ENCODE peak calls at places on chromosomes 13 and 19, in seven cellular contexts. C is tibial nerve, L is left ventricle myocardium inferior, K is fibroblast of the aortic adventitia, R is Panc1, T is transverse colon, U is colonic mucosa. H is an unnamed sample.
A peak's percentile ranks its signal among the peaks of the same experiment; 100 is the strongest.

GRCh38 chr13:76803831-76804230 is 82.4 kb downstream of the KCTD12 start:
- DNase-seq in C (no peak), L (no peak), K (no peak), R (no peak), T (no peak), U (no peak), H (no peak)

GRCh38 chr13:46728777-46729176 is 68.2 kb downstream of the ESD start:
- DNase-seq in C (no peak), L (no peak), K (no peak), R (no peak), T (no peak), U (no peak), H (no peak)

GRCh38 chr13:22161871-22162270 is 491.0 kb downstream of the FGF9 start:
- DNase-seq in C (no peak), L (no peak), K (no peak), R (no peak), T (no peak), U (no peak), H (no peak)

GRCh38 chr13:100796463-100796862 is 121.9 kb upstream of the TMTC4 start:
- DNase-seq in C (no peak), L (no peak), K (no peak), R (no peak), T (no peak), U (no peak), H (no peak)

GRCh38 chr19:38970664-38971532 is 4.6 kb downstream of the FBXO17 start:
- DNase-seq in C (no peak), L (no peak), K (peak; percentile 9), R (no peak), T (no peak), U (no peak), H (peak; percentile 42)

GRCh38 chr19:46606019-46606418 is 4.9 kb downstream of the CALM3 start:
- DNase-seq in C (no peak), L (no peak), K (no peak), R (no peak), T (peak; percentile 2), U (no peak), H (no peak)

GRCh38 chr19:9966448-9966847 is 30.1 kb upstream of the OLFM2 start:
- DNase-seq in C (no peak), L (no peak), K (no peak), R (no peak), T (no peak), U (no peak), H (no peak)

GRCh38 chr13:42969558-42970172 is 22.4 kb downstream of the EPSTI1 start:
- DNase-seq in C (peak; percentile 81), L (peak; percentile 82), K (peak; percentile 79), R (no peak), T (peak; percentile 90), U (peak; percentile 91), H (peak; percentile 75)

GRCh38 chr13:72960114-72960513 is 98.7 kb upstream of the KLF5 start:
- DNase-seq in C (no peak), L (no peak), K (no peak), R (no peak), T (no peak), U (no peak), H (no peak)

GRCh38 chr13:41706189-41706588 is 248.8 kb downstream of the RGCC start:
- DNase-seq in C (no peak), L (no peak), K (no peak), R (no peak), T (no peak), U (no peak), H (no peak)

DNA sequence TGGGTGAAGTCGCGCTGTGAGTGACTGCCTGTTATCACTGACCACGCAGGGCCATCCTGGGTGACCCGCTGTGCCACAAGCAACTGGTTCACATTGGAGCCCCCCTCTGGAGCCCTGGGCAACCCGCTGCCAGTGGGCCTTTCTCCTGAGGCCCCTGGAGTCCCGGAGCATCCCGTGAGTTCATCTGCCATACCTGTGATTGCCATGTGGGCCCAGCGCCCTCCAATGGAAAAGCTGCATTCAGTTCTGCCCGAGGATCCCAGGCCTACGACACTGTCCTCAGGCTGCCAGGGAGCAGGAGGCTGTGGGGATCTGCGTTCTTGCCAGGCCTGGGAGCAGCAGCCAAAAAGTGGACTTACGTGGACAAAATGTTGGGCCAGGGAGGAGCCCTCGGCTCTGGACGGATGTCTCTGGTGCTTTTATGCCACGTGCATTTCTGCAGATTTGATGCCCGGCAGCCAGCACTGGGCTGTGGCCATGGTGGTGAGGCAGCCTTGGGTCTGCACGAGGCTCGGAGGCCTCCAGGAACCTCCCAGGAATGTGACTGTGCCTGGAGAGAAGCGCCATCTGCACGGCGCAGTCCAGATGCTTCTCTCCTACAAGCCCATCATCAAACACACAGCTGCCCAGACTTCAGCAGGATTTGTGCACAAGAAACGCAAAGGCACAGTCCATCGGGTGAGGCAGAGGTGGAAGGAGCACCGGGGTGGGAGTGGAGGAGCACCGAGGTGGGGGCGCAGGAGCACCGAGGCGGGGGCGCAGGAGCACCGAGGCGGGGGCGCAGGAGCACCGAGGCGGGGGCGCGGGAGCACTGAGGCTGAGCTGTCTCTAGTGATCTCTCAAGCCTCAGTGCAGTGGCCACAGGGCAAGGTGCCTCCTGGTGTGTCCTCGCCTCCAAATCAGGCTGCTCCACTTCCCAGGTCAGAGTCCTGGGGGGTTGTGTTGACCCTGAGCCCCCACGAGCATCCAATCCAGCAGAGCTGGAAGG is 44.0 kb downstream of the C13orf46 start:
- DNase-seq in C (no peak), L (peak; percentile 16), K (no peak), R (no peak), T (no peak), U (no peak), H (peak; percentile 22)
- TF ChIP-seq CTCF in C (no peak), L (no peak), K (no peak), R (no peak), T (no peak), U (no peak), H (no peak)

GRCh38 chr13:45466359-45466758 is 1.6 kb downstream of the COG3 start:
- DNase-seq in C (no peak), L (no peak), K (no peak), R (no peak), T (no peak), U (no peak), H (no peak)

GRCh38 chr13:45464687-45465453 is at the start of gene COG3:
- DNase-seq in C (peak; percentile 94), L (peak; percentile 94), K (peak; percentile 97), R (peak; percentile 74), T (peak; percentile 97), U (peak; percentile 97), H (peak; percentile 95)

GRCh38 chr13:45468676-45469075 is 3.9 kb downstream of the COG3 start:
- DNase-seq in C (no peak), L (no peak), K (no peak), R (no peak), T (peak; percentile 20), U (peak; percentile 36), H (no peak)

GRCh38 chr13:45464141-45464686 is 525 bp upstream of the COG3 start:
- DNase-seq in C (no peak), L (no peak), K (no peak), R (no peak), T (peak; percentile 11), U (peak; percentile 27), H (no peak)
- TF ChIP-seq CTCF in C (no peak), L (peak; percentile 64), K (no peak), R (no peak), T (peak; percentile 44), U (no peak), H (no peak)

GRCh38 chr13:66618702-66619101 is 611.4 kb downstream of the PCDH9 start:
- DNase-seq in C (no peak), L (no peak), K (peak; percentile 64), R (no peak), T (no peak), U (no peak), H (no peak)
- TF ChIP-seq CTCF in C (no peak), L (peak; percentile 57), K (peak; percentile 62), R (peak; percentile 36), T (peak; percentile 24), U (peak; percentile 20), H (peak; percentile 13)

GRCh38 chr19:7860166-7860901 is 13.9 kb downstream of the PRR36 start:
- DNase-seq in C (no peak), L (no peak), K (no peak), R (no peak), T (no peak), U (no peak), H (no peak)
- TF ChIP-seq CTCF in C (no peak), L (no peak), K (no peak), R (no peak), T (no peak), U (no peak), H (no peak)

DNA sequence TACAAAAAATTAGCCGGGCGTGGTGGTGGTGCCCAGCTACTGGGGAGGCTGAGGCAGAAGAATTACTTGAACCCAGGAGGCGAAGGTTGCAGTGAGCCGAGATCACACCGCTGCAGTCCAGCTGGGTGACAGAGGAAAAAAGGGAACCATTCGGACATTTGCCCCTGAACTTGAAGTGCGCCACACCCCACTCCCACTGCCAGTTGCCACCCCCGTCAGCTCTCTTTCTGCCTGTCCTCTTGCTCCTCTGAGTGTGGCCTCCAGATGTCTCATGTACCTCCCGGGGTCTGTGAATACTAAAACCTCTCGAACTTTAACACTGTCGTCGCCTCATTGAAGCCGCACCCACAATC is 4.0 kb downstream of the FPR3 start:
- DNase-seq in C (no peak), L (peak; percentile 58), K (no peak), R (no peak), T (peak; percentile 11), U (no peak), H (no peak)
- TF ChIP-seq CTCF in C (no peak), L (no peak), K (no peak), R (no peak), T (no peak), U (no peak), H (no peak)

DNA sequence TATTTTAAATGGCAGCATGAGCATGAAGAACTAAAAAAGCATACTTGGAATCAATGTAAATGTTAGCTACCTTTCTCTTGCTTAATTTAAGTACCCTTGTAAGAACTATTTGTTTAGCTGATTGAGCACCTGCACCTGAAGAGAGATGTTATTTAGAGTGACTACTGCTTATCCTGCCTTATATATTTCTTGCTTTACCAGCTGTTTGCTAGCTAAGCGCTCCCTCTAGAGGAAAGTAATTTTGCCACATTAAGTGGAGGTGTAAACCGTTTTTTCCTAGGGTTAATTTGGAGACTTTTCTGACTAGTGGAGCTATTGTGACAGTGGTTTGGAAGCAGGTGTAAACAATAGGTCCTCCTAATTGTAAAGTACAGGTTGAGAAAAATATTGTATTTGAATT is 19.4 kb upstream of the PSG2 start:
- DNase-seq in C (no peak), L (no peak), K (no peak), R (no peak), T (no peak), U (no peak), H (no peak)
- TF ChIP-seq CTCF in C (no peak), L (no peak), K (no peak), R (peak; percentile 51), T (no peak), U (no peak), H (no peak)

DNA sequence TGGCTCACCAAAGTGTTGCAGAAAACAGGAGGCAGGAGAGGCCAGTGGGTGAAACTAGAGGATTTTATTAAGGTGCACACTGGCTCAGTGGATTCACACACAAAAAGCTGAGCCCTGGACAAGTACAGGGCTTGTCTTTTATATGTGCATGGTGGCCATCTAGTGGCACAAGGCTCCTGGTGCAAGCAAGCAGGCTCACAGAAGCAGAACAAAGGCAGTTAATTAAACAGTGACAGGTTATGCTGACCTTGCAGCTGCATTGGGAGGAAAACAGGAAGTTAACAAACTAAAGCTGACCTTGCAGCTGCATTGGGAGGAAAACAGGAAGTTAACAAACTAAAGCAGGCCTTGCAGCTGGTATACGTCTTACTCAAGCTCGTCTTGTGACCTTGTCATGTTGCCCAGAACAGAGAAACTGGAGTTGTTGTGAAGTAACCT is 65.3 kb upstream of the ZNF681 start:
- DNase-seq in C (no peak), L (no peak), K (no peak), R (no peak), T (peak; percentile 16), U (peak; percentile 33), H (no peak)
- TF ChIP-seq CTCF in C (no peak), L (peak; percentile 13), K (no peak), R (no peak), T (peak; percentile 8), U (peak; percentile 15), H (no peak)

H was measured in dorsolateral prefrontal cortex.